ENCODE peak calls at places on chromosomes 4 and X, in eight cellular contexts. One of them, this sample, is unnamed.
A peak's percentile ranks its signal among the peaks of the same experiment; 100 is the strongest.

GRCh38 chrX:131746491-131746968 is 202.7 kb downstream of the OR13H1 start:
- DNase-seq in fibroblast of the conjunctiva: peak; percentile 78
- DNase-seq in AG04449: no peak
- DNase-seq in GM04504: peak; percentile 73
- DNase-seq in lower leg skin: peak; percentile 95
- DNase-seq in cardiac septum: peak; percentile 84
- DNase-seq in immature natural killer cell: peak; percentile 85
- DNase-seq in retina: peak; percentile 94
- DNase-seq in this sample: peak; percentile 2

GRCh38 chr4:186500721-186501304 is 54.6 kb downstream of the MTNR1A start:
- DNase-seq in lower leg skin: no peak
- DNase-seq in GM04504: no peak
- DNase-seq in cardiac septum: no peak
- DNase-seq in fibroblast of the conjunctiva: no peak
- DNase-seq in immature natural killer cell: no peak
- DNase-seq in AG04449: no peak
- DNase-seq in retina: no peak
- DNase-seq in this sample: no peak

GRCh38 chr4:46277165-46277951 is 112.6 kb downstream of the GABRA2 start:
- DNase-seq in lower leg skin: no peak
- DNase-seq in GM04504: no peak
- DNase-seq in cardiac septum: no peak
- DNase-seq in retina: peak; percentile 64
- DNase-seq in immature natural killer cell: no peak
- DNase-seq in fibroblast of the conjunctiva: no peak
- DNase-seq in AG04449: no peak
- DNase-seq in this sample: no peak

GRCh38 chrX:15680401-15680800 is 15.8 kb upstream of the CLTRN start:
- DNase-seq in AG04449: no peak
- DNase-seq in cardiac septum: no peak
- DNase-seq in immature natural killer cell: peak; percentile 11
- DNase-seq in fibroblast of the conjunctiva: no peak
- DNase-seq in GM04504: no peak
- DNase-seq in lower leg skin: no peak
- DNase-seq in retina: no peak
- DNase-seq in this sample: no peak

GRCh38 chr4:162461952-162462351 is 298.2 kb upstream of the FSTL5 start:
- DNase-seq in AG04449: no peak
- DNase-seq in cardiac septum: no peak
- DNase-seq in retina: no peak
- DNase-seq in fibroblast of the conjunctiva: no peak
- DNase-seq in immature natural killer cell: no peak
- DNase-seq in lower leg skin: no peak
- DNase-seq in GM04504: no peak
- DNase-seq in this sample: peak; percentile 10

GRCh38 chr4:126697748-126698147 is 935.0 kb upstream of the INTU start:
- DNase-seq in lower leg skin: no peak
- DNase-seq in GM04504: peak; percentile 73
- DNase-seq in cardiac septum: no peak
- DNase-seq in AG04449: peak; percentile 7
- DNase-seq in retina: no peak
- DNase-seq in immature natural killer cell: no peak
- DNase-seq in fibroblast of the conjunctiva: no peak
- DNase-seq in this sample: no peak

GRCh38 chr4:1345905-1346780 is 865 bp upstream of the UVSSA start:
- DNase-seq in AG04449: no peak
- DNase-seq in GM04504: no peak
- DNase-seq in cardiac septum: no peak
- DNase-seq in immature natural killer cell: peak; percentile 55
- DNase-seq in retina: peak; percentile 89
- DNase-seq in lower leg skin: peak; percentile 93
- DNase-seq in fibroblast of the conjunctiva: no peak
- DNase-seq in this sample: no peak

GRCh38 chr4:139670765-139671164 is 5.1 kb downstream of the MGST2 start:
- DNase-seq in AG04449: no peak
- DNase-seq in immature natural killer cell: no peak
- DNase-seq in lower leg skin: peak; percentile 32
- DNase-seq in GM04504: no peak
- DNase-seq in retina: no peak
- DNase-seq in cardiac septum: no peak
- DNase-seq in fibroblast of the conjunctiva: no peak
- DNase-seq in this sample: no peak

GRCh38 chr4:173289351-173289725 is 44.8 kb downstream of the HMGB2 start:
- DNase-seq in GM04504: no peak
- DNase-seq in cardiac septum: no peak
- DNase-seq in AG04449: no peak
- DNase-seq in lower leg skin: no peak
- DNase-seq in retina: no peak
- DNase-seq in fibroblast of the conjunctiva: no peak
- DNase-seq in immature natural killer cell: no peak
- DNase-seq in this sample: no peak

GRCh38 chr4:147530723-147531122 is 49.8 kb downstream of the EDNRA start:
- DNase-seq in fibroblast of the conjunctiva: no peak
- DNase-seq in lower leg skin: no peak
- DNase-seq in GM04504: no peak
- DNase-seq in immature natural killer cell: no peak
- DNase-seq in cardiac septum: no peak
- DNase-seq in retina: no peak
- DNase-seq in AG04449: no peak
- DNase-seq in this sample: no peak

GRCh38 chr4:3607690-3608514 is 75.7 kb upstream of the LRPAP1 start:
- DNase-seq in retina: no peak
- DNase-seq in cardiac septum: peak; percentile 67
- DNase-seq in fibroblast of the conjunctiva: no peak
- DNase-seq in GM04504: no peak
- DNase-seq in immature natural killer cell: no peak
- DNase-seq in lower leg skin: no peak
- DNase-seq in AG04449: no peak
- DNase-seq in this sample: no peak

GRCh38 chrX:23720117-23720677 is 22.9 kb downstream of the ACOT9 start:
- DNase-seq in retina: no peak
- DNase-seq in fibroblast of the conjunctiva: no peak
- DNase-seq in AG04449: no peak
- DNase-seq in cardiac septum: no peak
- DNase-seq in lower leg skin: no peak
- DNase-seq in immature natural killer cell: no peak
- DNase-seq in GM04504: no peak
- DNase-seq in this sample: no peak

GRCh38 chr4:88757067-88757466 is 59.4 kb upstream of the NAP1L5 start:
- DNase-seq in fibroblast of the conjunctiva: no peak
- DNase-seq in lower leg skin: no peak
- DNase-seq in cardiac septum: no peak
- DNase-seq in immature natural killer cell: no peak
- DNase-seq in retina: no peak
- DNase-seq in AG04449: no peak
- DNase-seq in GM04504: no peak
- DNase-seq in this sample: no peak

GRCh38 chrX:118536687-118537461 is 41.3 kb downstream of the DOCK11 start:
- DNase-seq in cardiac septum: no peak
- DNase-seq in lower leg skin: no peak
- DNase-seq in fibroblast of the conjunctiva: no peak
- DNase-seq in GM04504: no peak
- DNase-seq in immature natural killer cell: peak; percentile 37
- DNase-seq in AG04449: no peak
- DNase-seq in retina: no peak
- DNase-seq in this sample: no peak

GRCh38 chr4:24373662-24374061 is 210.7 kb downstream of the DHX15 start:
- DNase-seq in retina: no peak
- DNase-seq in lower leg skin: no peak
- DNase-seq in AG04449: no peak
- DNase-seq in cardiac septum: no peak
- DNase-seq in fibroblast of the conjunctiva: no peak
- DNase-seq in GM04504: no peak
- DNase-seq in immature natural killer cell: no peak
- DNase-seq in this sample: no peak

GRCh38 chrX:66633541-66633940 is 5.3 kb downstream of the EDA2R start:
- DNase-seq in lower leg skin: no peak
- DNase-seq in immature natural killer cell: no peak
- DNase-seq in GM04504: no peak
- DNase-seq in retina: no peak
- DNase-seq in fibroblast of the conjunctiva: no peak
- DNase-seq in cardiac septum: no peak
- DNase-seq in AG04449: no peak
- DNase-seq in this sample: no peak

GRCh38 chr4:89064848-89065247 is 7.9 kb upstream of the FAM13A start:
- DNase-seq in lower leg skin: no peak
- DNase-seq in immature natural killer cell: no peak
- DNase-seq in fibroblast of the conjunctiva: no peak
- DNase-seq in cardiac septum: no peak
- DNase-seq in GM04504: no peak
- DNase-seq in AG04449: no peak
- DNase-seq in retina: no peak
- DNase-seq in this sample: no peak

GRCh38 chr4:88841635-88842034 is 144.0 kb upstream of the NAP1L5 start:
- DNase-seq in fibroblast of the conjunctiva: peak; percentile 66
- DNase-seq in GM04504: peak; percentile 64
- DNase-seq in AG04449: no peak
- DNase-seq in cardiac septum: no peak
- DNase-seq in immature natural killer cell: no peak
- DNase-seq in retina: no peak
- DNase-seq in lower leg skin: no peak
- DNase-seq in this sample: no peak

GRCh38 chr4:61531188-61531587 is 331.1 kb downstream of the ADGRL3 start:
- DNase-seq in cardiac septum: no peak
- DNase-seq in fibroblast of the conjunctiva: no peak
- DNase-seq in retina: no peak
- DNase-seq in lower leg skin: no peak
- DNase-seq in GM04504: no peak
- DNase-seq in AG04449: no peak
- DNase-seq in immature natural killer cell: no peak
- DNase-seq in this sample: no peak

GRCh38 chr4:88360256-88360655 is 18.4 kb upstream of the HERC6 start:
- DNase-seq in fibroblast of the conjunctiva: no peak
- DNase-seq in GM04504: no peak
- DNase-seq in cardiac septum: no peak
- DNase-seq in immature natural killer cell: no peak
- DNase-seq in lower leg skin: no peak
- DNase-seq in AG04449: no peak
- DNase-seq in retina: no peak
- DNase-seq in this sample: no peak

GRCh38 chrX:100435726-100436125 is 25.7 kb upstream of the PCDH19 start:
- DNase-seq in immature natural killer cell: no peak
- DNase-seq in retina: no peak
- DNase-seq in cardiac septum: no peak
- DNase-seq in lower leg skin: no peak
- DNase-seq in fibroblast of the conjunctiva: no peak
- DNase-seq in GM04504: no peak
- DNase-seq in AG04449: no peak
- DNase-seq in this sample: no peak

GRCh38 chr4:118224239-118224829 is 128.5 kb downstream of the PRSS12 start:
- DNase-seq in lower leg skin: no peak
- DNase-seq in AG04449: peak; percentile 26
- DNase-seq in retina: peak; percentile 56
- DNase-seq in immature natural killer cell: peak; percentile 4
- DNase-seq in fibroblast of the conjunctiva: peak; percentile 75
- DNase-seq in GM04504: peak; percentile 38
- DNase-seq in cardiac septum: no peak
- DNase-seq in this sample: peak; percentile 67

GRCh38 chr4:114626202-114626601 is 27.6 kb downstream of the UGT8 start:
- DNase-seq in GM04504: no peak
- DNase-seq in retina: no peak
- DNase-seq in AG04449: no peak
- DNase-seq in fibroblast of the conjunctiva: no peak
- DNase-seq in immature natural killer cell: no peak
- DNase-seq in lower leg skin: no peak
- DNase-seq in cardiac septum: no peak
- DNase-seq in this sample: no peak

GRCh38 chrX:119488749-119489148 is 20.5 kb downstream of the SLC25A5 start:
- DNase-seq in lower leg skin: peak; percentile 85
- DNase-seq in GM04504: no peak
- DNase-seq in immature natural killer cell: peak; percentile 23
- DNase-seq in retina: peak; percentile 38
- DNase-seq in cardiac septum: no peak
- DNase-seq in AG04449: no peak
- DNase-seq in fibroblast of the conjunctiva: no peak
- DNase-seq in this sample: no peak

GRCh38 chrX:24982306-24982965 is 33.3 kb downstream of the ARX start:
- DNase-seq in lower leg skin: no peak
- DNase-seq in retina: no peak
- DNase-seq in cardiac septum: no peak
- DNase-seq in fibroblast of the conjunctiva: no peak
- DNase-seq in immature natural killer cell: no peak
- DNase-seq in AG04449: no peak
- DNase-seq in GM04504: no peak
- DNase-seq in this sample: no peak

GRCh38 chr4:25875281-25875745 is 12.5 kb upstream of the SEL1L3 start:
- DNase-seq in retina: no peak
- DNase-seq in cardiac septum: no peak
- DNase-seq in GM04504: no peak
- DNase-seq in AG04449: no peak
- DNase-seq in fibroblast of the conjunctiva: no peak
- DNase-seq in lower leg skin: no peak
- DNase-seq in immature natural killer cell: no peak
- DNase-seq in this sample: no peak

GRCh38 chrX:153400146-153401132 is 711 bp downstream of the PNMA6E start:
- DNase-seq in immature natural killer cell: peak; percentile 43
- DNase-seq in fibroblast of the conjunctiva: no peak
- DNase-seq in AG04449: no peak
- DNase-seq in cardiac septum: no peak
- DNase-seq in lower leg skin: no peak
- DNase-seq in retina: no peak
- DNase-seq in GM04504: no peak
- DNase-seq in this sample: peak; percentile 35

GRCh38 chr4:166198921-166199320 is 325.9 kb downstream of the TLL1 start:
- DNase-seq in cardiac septum: no peak
- DNase-seq in GM04504: no peak
- DNase-seq in AG04449: no peak
- DNase-seq in immature natural killer cell: no peak
- DNase-seq in lower leg skin: no peak
- DNase-seq in retina: no peak
- DNase-seq in fibroblast of the conjunctiva: no peak
- DNase-seq in this sample: no peak

GRCh38 chr4:168501407-168501806 is 4.6 kb downstream of the PALLD start:
- DNase-seq in GM04504: no peak
- DNase-seq in fibroblast of the conjunctiva: no peak
- DNase-seq in immature natural killer cell: no peak
- DNase-seq in lower leg skin: no peak
- DNase-seq in AG04449: no peak
- DNase-seq in retina: no peak
- DNase-seq in cardiac septum: no peak
- DNase-seq in this sample: no peak

GRCh38 chr4:100494166-100494565 is 23.7 kb downstream of the EMCN start:
- DNase-seq in fibroblast of the conjunctiva: no peak
- DNase-seq in GM04504: peak; percentile 22
- DNase-seq in lower leg skin: no peak
- DNase-seq in AG04449: peak; percentile 19
- DNase-seq in immature natural killer cell: no peak
- DNase-seq in retina: no peak
- DNase-seq in cardiac septum: no peak
- DNase-seq in this sample: no peak

GRCh38 chr4:24655971-24656370 is 71.6 kb upstream of the DHX15 start:
- DNase-seq in AG04449: no peak
- DNase-seq in fibroblast of the conjunctiva: no peak
- DNase-seq in GM04504: no peak
- DNase-seq in immature natural killer cell: no peak
- DNase-seq in retina: no peak
- DNase-seq in lower leg skin: no peak
- DNase-seq in cardiac septum: no peak
- DNase-seq in this sample: no peak

GRCh38 chr4:139841464-139842195 is 176.0 kb downstream of the MGST2 start:
- DNase-seq in fibroblast of the conjunctiva: no peak
- DNase-seq in AG04449: no peak
- DNase-seq in retina: no peak
- DNase-seq in immature natural killer cell: peak; percentile 81
- DNase-seq in GM04504: no peak
- DNase-seq in cardiac septum: no peak
- DNase-seq in lower leg skin: no peak
- DNase-seq in this sample: no peak

GRCh38 chr4:120085705-120086104 is 19.1 kb upstream of the MAD2L1 start:
- DNase-seq in immature natural killer cell: no peak
- DNase-seq in AG04449: no peak
- DNase-seq in GM04504: no peak
- DNase-seq in retina: no peak
- DNase-seq in cardiac septum: no peak
- DNase-seq in fibroblast of the conjunctiva: no peak
- DNase-seq in lower leg skin: no peak
- DNase-seq in this sample: no peak

GRCh38 chr4:15902741-15903140 is 35.8 kb downstream of the FGFBP1 start:
- DNase-seq in AG04449: no peak
- DNase-seq in cardiac septum: no peak
- DNase-seq in retina: no peak
- DNase-seq in fibroblast of the conjunctiva: no peak
- DNase-seq in immature natural killer cell: no peak
- DNase-seq in lower leg skin: peak; percentile 8
- DNase-seq in GM04504: no peak
- DNase-seq in this sample: no peak

This sample was measured in HCT116.